ENCODE peak calls at places on chromosomes 1 and 21, in nine cellular contexts. One of them, this sample, is unnamed.

GRCh38 chr21:34022557-34023335 is 50.6 kb upstream of the MRPS6 start:
- ATAC-seq in CD4-positive, CD25-positive, alpha-beta regulatory T cell: peak
- ATAC-seq in natural killer cell: peak
- ATAC-seq in DND-41: peak
- ATAC-seq in T-cell: peak
- ATAC-seq in right lobe of liver: peak
- ATAC-seq in Right ventricle myocardium superior: no peak
- ATAC-seq in activated CD8-positive, alpha-beta memory T cell treated with anti-CD3 and anti-CD28 coated beads, Interleukin-2, amount 10 ng/mL, durations not matched to agents 7 days and 5 days: peak
- ATAC-seq in aorta: no peak
- ATAC-seq in this sample: peak

GRCh38 chr1:219276029-219276738 is 102.5 kb downstream of the LYPLAL1 start:
- ATAC-seq in CD4-positive, CD25-positive, alpha-beta regulatory T cell: no peak
- ATAC-seq in natural killer cell: no peak
- ATAC-seq in DND-41: no peak
- ATAC-seq in T-cell: no peak
- ATAC-seq in right lobe of liver: no peak
- ATAC-seq in Right ventricle myocardium superior: no peak
- ATAC-seq in activated CD8-positive, alpha-beta memory T cell treated with anti-CD3 and anti-CD28 coated beads, Interleukin-2, amount 10 ng/mL, durations not matched to agents 7 days and 5 days: no peak
- ATAC-seq in aorta: no peak
- ATAC-seq in this sample: no peak

GRCh38 chr1:77533660-77534295 is 148.7 kb downstream of the ZZZ3 start:
- ATAC-seq in CD4-positive, CD25-positive, alpha-beta regulatory T cell: peak
- ATAC-seq in natural killer cell: peak
- ATAC-seq in DND-41: peak
- ATAC-seq in T-cell: peak
- ATAC-seq in right lobe of liver: peak
- ATAC-seq in Right ventricle myocardium superior: peak
- ATAC-seq in activated CD8-positive, alpha-beta memory T cell treated with anti-CD3 and anti-CD28 coated beads, Interleukin-2, amount 10 ng/mL, durations not matched to agents 7 days and 5 days: peak
- ATAC-seq in aorta: peak
- ATAC-seq in this sample: peak

GRCh38 chr1:101075926-101076325 is 50.3 kb upstream of the DPH5 start:
- ATAC-seq in CD4-positive, CD25-positive, alpha-beta regulatory T cell: no peak
- ATAC-seq in natural killer cell: no peak
- ATAC-seq in DND-41: no peak
- ATAC-seq in T-cell: no peak
- ATAC-seq in right lobe of liver: no peak
- ATAC-seq in Right ventricle myocardium superior: no peak
- ATAC-seq in activated CD8-positive, alpha-beta memory T cell treated with anti-CD3 and anti-CD28 coated beads, Interleukin-2, amount 10 ng/mL, durations not matched to agents 7 days and 5 days: no peak
- ATAC-seq in aorta: no peak
- ATAC-seq in this sample: no peak

GRCh38 chr1:17795081-17795809 is 40.1 kb downstream of the ACTL8 start:
- ATAC-seq in CD4-positive, CD25-positive, alpha-beta regulatory T cell: no peak
- ATAC-seq in natural killer cell: no peak
- ATAC-seq in DND-41: no peak
- ATAC-seq in T-cell: no peak
- ATAC-seq in right lobe of liver: no peak
- ATAC-seq in Right ventricle myocardium superior: no peak
- ATAC-seq in activated CD8-positive, alpha-beta memory T cell treated with anti-CD3 and anti-CD28 coated beads, Interleukin-2, amount 10 ng/mL, durations not matched to agents 7 days and 5 days: no peak
- ATAC-seq in aorta: no peak
- ATAC-seq in this sample: no peak

GRCh38 chr1:160629286-160630210 is 17.3 kb downstream of the SLAMF1 start:
- ATAC-seq in CD4-positive, CD25-positive, alpha-beta regulatory T cell: peak
- ATAC-seq in natural killer cell: no peak
- ATAC-seq in DND-41: peak
- ATAC-seq in T-cell: peak
- ATAC-seq in right lobe of liver: peak
- ATAC-seq in Right ventricle myocardium superior: peak
- ATAC-seq in activated CD8-positive, alpha-beta memory T cell treated with anti-CD3 and anti-CD28 coated beads, Interleukin-2, amount 10 ng/mL, durations not matched to agents 7 days and 5 days: peak
- ATAC-seq in aorta: no peak
- ATAC-seq in this sample: peak

GRCh38 chr1:1406101-1406820 is 832 bp downstream of the MRPL20 start:
- ATAC-seq in CD4-positive, CD25-positive, alpha-beta regulatory T cell: no peak
- ATAC-seq in natural killer cell: no peak
- ATAC-seq in DND-41: peak
- ATAC-seq in T-cell: no peak
- ATAC-seq in right lobe of liver: no peak
- ATAC-seq in Right ventricle myocardium superior: peak
- ATAC-seq in activated CD8-positive, alpha-beta memory T cell treated with anti-CD3 and anti-CD28 coated beads, Interleukin-2, amount 10 ng/mL, durations not matched to agents 7 days and 5 days: peak
- ATAC-seq in aorta: no peak
- ATAC-seq in this sample: no peak

GRCh38 chr1:224615861-224616760 is at the start of gene CNIH3:
- ATAC-seq in CD4-positive, CD25-positive, alpha-beta regulatory T cell: peak
- ATAC-seq in natural killer cell: peak
- ATAC-seq in DND-41: peak
- ATAC-seq in T-cell: peak
- ATAC-seq in right lobe of liver: no peak
- ATAC-seq in Right ventricle myocardium superior: no peak
- ATAC-seq in activated CD8-positive, alpha-beta memory T cell treated with anti-CD3 and anti-CD28 coated beads, Interleukin-2, amount 10 ng/mL, durations not matched to agents 7 days and 5 days: peak
- ATAC-seq in aorta: peak
- ATAC-seq in this sample: peak

This sample was measured in activated T-helper 17 cell treated with anti-CD3 and anti-CD28 coated beads, Interleukin-2, amount 50 U/mL, for 72 hours.